ENCODE peak calls at places on chromosomes 13 and 19, in ten cellular contexts. One of them, this sample, is unnamed.

GRCh38 chr13:42740753-42741152 is 40.6 kb upstream of the FAM216B start:
- DNase-seq in Peyer's patch: no peak
- DNase-seq in GM12891: no peak
- DNase-seq in body of pancreas: peak
- DNase-seq in ovary: peak
- DNase-seq in stomach: peak
- DNase-seq in uterus: no peak
- DNase-seq in HCT116: peak
- DNase-seq in esophagus muscularis mucosa: no peak
- DNase-seq in thyroid gland: peak
- DNase-seq in this sample: peak

GRCh38 chr19:30719189-30719990 is 347.2 kb downstream of the ZNF536 start:
- DNase-seq in Peyer's patch: no peak
- DNase-seq in GM12891: peak
- DNase-seq in body of pancreas: peak
- DNase-seq in ovary: peak
- DNase-seq in stomach: peak
- DNase-seq in uterus: peak
- DNase-seq in HCT116: no peak
- DNase-seq in esophagus muscularis mucosa: no peak
- DNase-seq in thyroid gland: peak
- DNase-seq in this sample: peak

GRCh38 chr19:39448271-39448670 is 2.9 kb downstream of the SUPT5H start:
- DNase-seq in Peyer's patch: peak
- DNase-seq in GM12891: no peak
- DNase-seq in body of pancreas: no peak
- DNase-seq in ovary: no peak
- DNase-seq in stomach: no peak
- DNase-seq in uterus: no peak
- DNase-seq in HCT116: no peak
- DNase-seq in esophagus muscularis mucosa: no peak
- DNase-seq in thyroid gland: no peak
- DNase-seq in this sample: no peak

GRCh38 chr13:76570485-76570884 is 315.7 kb downstream of the KCTD12 start:
- DNase-seq in Peyer's patch: no peak
- DNase-seq in GM12891: no peak
- DNase-seq in body of pancreas: no peak
- DNase-seq in ovary: no peak
- DNase-seq in stomach: no peak
- DNase-seq in uterus: no peak
- DNase-seq in HCT116: no peak
- DNase-seq in esophagus muscularis mucosa: no peak
- DNase-seq in thyroid gland: no peak
- DNase-seq in this sample: no peak

GRCh38 chr19:46296722-46297431 is at the start of gene HIF3A:
- DNase-seq in Peyer's patch: no peak
- DNase-seq in GM12891: no peak
- DNase-seq in body of pancreas: peak
- DNase-seq in ovary: peak
- DNase-seq in stomach: peak
- DNase-seq in uterus: peak
- DNase-seq in HCT116: no peak
- DNase-seq in esophagus muscularis mucosa: no peak
- DNase-seq in thyroid gland: peak
- DNase-seq in this sample: no peak

GRCh38 chr19:3762501-3763459 is at the start of gene MRPL54:
- DNase-seq in Peyer's patch: peak
- DNase-seq in GM12891: peak
- DNase-seq in body of pancreas: peak
- DNase-seq in ovary: peak
- DNase-seq in stomach: peak
- DNase-seq in uterus: peak
- DNase-seq in HCT116: peak
- DNase-seq in esophagus muscularis mucosa: peak
- DNase-seq in thyroid gland: peak
- DNase-seq in this sample: peak

GRCh38 chr13:19062019-19062646 is 119.5 kb downstream of the TUBA3C start:
- DNase-seq in Peyer's patch: no peak
- DNase-seq in GM12891: no peak
- DNase-seq in body of pancreas: no peak
- DNase-seq in ovary: no peak
- DNase-seq in stomach: no peak
- DNase-seq in uterus: no peak
- DNase-seq in HCT116: no peak
- DNase-seq in esophagus muscularis mucosa: no peak
- DNase-seq in thyroid gland: no peak
- DNase-seq in this sample: no peak

GRCh38 chr13:51148223-51148951 is 37.3 kb upstream of the C13orf42 start:
- DNase-seq in Peyer's patch: no peak
- DNase-seq in GM12891: no peak
- DNase-seq in body of pancreas: no peak
- DNase-seq in ovary: no peak
- DNase-seq in stomach: no peak
- DNase-seq in uterus: peak
- DNase-seq in HCT116: no peak
- DNase-seq in esophagus muscularis mucosa: no peak
- DNase-seq in thyroid gland: no peak
- DNase-seq in this sample: no peak

GRCh38 chr13:53357582-53357981 is 329.0 kb downstream of the OLFM4 start:
- DNase-seq in Peyer's patch: no peak
- DNase-seq in GM12891: no peak
- DNase-seq in body of pancreas: no peak
- DNase-seq in ovary: no peak
- DNase-seq in stomach: no peak
- DNase-seq in uterus: no peak
- DNase-seq in HCT116: no peak
- DNase-seq in esophagus muscularis mucosa: no peak
- DNase-seq in thyroid gland: no peak
- DNase-seq in this sample: no peak

GRCh38 chr19:7500811-7501450 is 12.1 kb upstream of the PEX11G start:
- DNase-seq in Peyer's patch: no peak
- DNase-seq in GM12891: peak
- DNase-seq in body of pancreas: peak
- DNase-seq in ovary: peak
- DNase-seq in stomach: peak
- DNase-seq in uterus: no peak
- DNase-seq in HCT116: peak
- DNase-seq in esophagus muscularis mucosa: no peak
- DNase-seq in thyroid gland: no peak
- DNase-seq in this sample: peak

GRCh38 chr13:87872813-87873212 is 201.6 kb downstream of the SLITRK5 start:
- DNase-seq in Peyer's patch: no peak
- DNase-seq in GM12891: no peak
- DNase-seq in body of pancreas: no peak
- DNase-seq in ovary: no peak
- DNase-seq in stomach: no peak
- DNase-seq in uterus: no peak
- DNase-seq in HCT116: no peak
- DNase-seq in esophagus muscularis mucosa: no peak
- DNase-seq in thyroid gland: no peak
- DNase-seq in this sample: no peak

GRCh38 chr13:87656311-87656710 is 14.9 kb upstream of the SLITRK5 start:
- DNase-seq in Peyer's patch: no peak
- DNase-seq in GM12891: no peak
- DNase-seq in body of pancreas: no peak
- DNase-seq in ovary: no peak
- DNase-seq in stomach: no peak
- DNase-seq in uterus: no peak
- DNase-seq in HCT116: no peak
- DNase-seq in esophagus muscularis mucosa: no peak
- DNase-seq in thyroid gland: no peak
- DNase-seq in this sample: no peak

GRCh38 chr19:41993612-41994483 is at the start of gene ATP1A3:
- DNase-seq in Peyer's patch: peak
- DNase-seq in GM12891: peak
- DNase-seq in body of pancreas: peak
- DNase-seq in ovary: no peak
- DNase-seq in stomach: peak
- DNase-seq in uterus: no peak
- DNase-seq in HCT116: peak
- DNase-seq in esophagus muscularis mucosa: no peak
- DNase-seq in thyroid gland: no peak
- DNase-seq in this sample: peak

GRCh38 chr19:5153601-5154128 is 184.8 kb downstream of the KDM4B start:
- DNase-seq in Peyer's patch: no peak
- DNase-seq in GM12891: peak
- DNase-seq in body of pancreas: no peak
- DNase-seq in ovary: no peak
- DNase-seq in stomach: no peak
- DNase-seq in uterus: peak
- DNase-seq in HCT116: no peak
- DNase-seq in esophagus muscularis mucosa: no peak
- DNase-seq in thyroid gland: no peak
- DNase-seq in this sample: no peak

GRCh38 chr19:49638360-49638759 is 1.6 kb downstream of the RRAS start:
- DNase-seq in Peyer's patch: no peak
- DNase-seq in GM12891: no peak
- DNase-seq in body of pancreas: no peak
- DNase-seq in ovary: no peak
- DNase-seq in stomach: no peak
- DNase-seq in uterus: no peak
- DNase-seq in HCT116: no peak
- DNase-seq in esophagus muscularis mucosa: no peak
- DNase-seq in thyroid gland: no peak
- DNase-seq in this sample: no peak

GRCh38 chr19:49642488-49643035 is 553 bp downstream of the SCAF1 start:
- DNase-seq in Peyer's patch: no peak
- DNase-seq in GM12891: no peak
- DNase-seq in body of pancreas: no peak
- DNase-seq in ovary: no peak
- DNase-seq in stomach: no peak
- DNase-seq in uterus: no peak
- DNase-seq in HCT116: no peak
- DNase-seq in esophagus muscularis mucosa: no peak
- DNase-seq in thyroid gland: no peak
- DNase-seq in this sample: no peak

GRCh38 chr19:49641688-49642487 is at the start of gene SCAF1:
- DNase-seq in Peyer's patch: peak
- DNase-seq in GM12891: peak
- DNase-seq in body of pancreas: peak
- DNase-seq in ovary: peak
- DNase-seq in stomach: peak
- DNase-seq in uterus: peak
- DNase-seq in HCT116: peak
- DNase-seq in esophagus muscularis mucosa: peak
- DNase-seq in thyroid gland: peak
- DNase-seq in this sample: peak

GRCh38 chr19:49639401-49640112 is 386 bp downstream of the RRAS start:
- DNase-seq in Peyer's patch: no peak
- DNase-seq in GM12891: no peak
- DNase-seq in body of pancreas: no peak
- DNase-seq in ovary: peak
- DNase-seq in stomach: no peak
- DNase-seq in uterus: peak
- DNase-seq in HCT116: no peak
- DNase-seq in esophagus muscularis mucosa: no peak
- DNase-seq in thyroid gland: peak
- DNase-seq in this sample: no peak

GRCh38 chr19:49640113-49640898 is at the start of gene RRAS:
- DNase-seq in Peyer's patch: peak
- DNase-seq in GM12891: peak
- DNase-seq in body of pancreas: peak
- DNase-seq in ovary: peak
- DNase-seq in stomach: peak
- DNase-seq in uterus: peak
- DNase-seq in HCT116: peak
- DNase-seq in esophagus muscularis mucosa: peak
- DNase-seq in thyroid gland: peak
- DNase-seq in this sample: peak
- TF ChIP-seq POLR2A in Peyer's patch: peak
- TF ChIP-seq POLR2A in GM12891: peak
- TF ChIP-seq POLR2A in body of pancreas: peak
- TF ChIP-seq POLR2A in ovary: peak
- TF ChIP-seq POLR2A in stomach: no peak
- TF ChIP-seq POLR2A in uterus: peak
- TF ChIP-seq POLR2A in HCT116: peak
- TF ChIP-seq POLR2A in esophagus muscularis mucosa: no peak
- TF ChIP-seq POLR2A in thyroid gland: peak
- TF ChIP-seq POLR2A in this sample: peak

DNA sequence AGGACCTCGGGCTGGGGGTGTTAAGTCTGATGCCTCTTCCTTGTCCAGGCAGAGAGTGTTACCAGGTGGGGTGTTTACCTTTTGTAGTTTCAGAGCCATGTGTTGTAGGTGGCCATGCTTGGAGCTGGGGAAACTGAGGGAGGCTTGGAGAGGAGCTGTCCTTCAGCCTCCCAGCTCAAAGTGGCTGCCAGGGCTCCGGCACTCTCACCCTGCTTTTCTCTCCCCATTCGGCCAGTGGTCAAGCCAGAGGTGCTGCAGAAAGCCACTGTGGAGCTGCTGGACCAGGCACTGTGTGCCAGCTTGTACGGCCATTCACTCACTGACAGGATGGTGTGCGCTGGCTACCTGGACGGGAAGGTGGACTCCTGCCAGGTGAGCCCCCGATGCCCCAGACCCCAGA is 17.4 kb downstream of the TIMM13 start:
- DNase-seq in Peyer's patch: no peak
- DNase-seq in GM12891: no peak
- DNase-seq in body of pancreas: no peak
- DNase-seq in ovary: no peak
- DNase-seq in stomach: no peak
- DNase-seq in uterus: no peak
- DNase-seq in HCT116: no peak
- DNase-seq in esophagus muscularis mucosa: no peak
- DNase-seq in thyroid gland: no peak
- DNase-seq in this sample: no peak
- TF ChIP-seq POLR2A in Peyer's patch: no peak
- TF ChIP-seq POLR2A in GM12891: no peak
- TF ChIP-seq POLR2A in body of pancreas: no peak
- TF ChIP-seq POLR2A in ovary: no peak
- TF ChIP-seq POLR2A in stomach: no peak
- TF ChIP-seq POLR2A in uterus: no peak
- TF ChIP-seq POLR2A in HCT116: no peak
- TF ChIP-seq POLR2A in esophagus muscularis mucosa: no peak
- TF ChIP-seq POLR2A in thyroid gland: no peak
- TF ChIP-seq POLR2A in this sample: no peak

DNA sequence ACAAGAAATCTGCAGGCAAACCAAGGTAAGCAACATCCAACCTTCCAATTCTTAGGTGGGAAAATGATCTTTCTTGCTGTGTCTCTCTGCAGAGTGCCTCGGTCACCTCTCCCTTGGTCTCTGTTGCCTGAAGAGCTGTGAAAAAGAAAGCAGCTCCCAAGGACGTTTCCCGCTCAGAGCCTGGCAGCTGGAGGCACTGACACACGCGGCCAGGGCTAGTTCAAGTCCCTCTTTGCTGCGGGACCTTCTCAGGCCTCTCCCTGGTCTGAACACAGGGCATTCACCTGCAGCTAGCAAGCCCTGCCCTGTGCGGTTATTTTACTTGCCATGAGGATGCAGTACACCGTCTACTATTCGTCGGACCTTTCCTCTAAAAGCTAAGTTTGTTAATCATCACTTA is 3.8 kb downstream of the MED26 start:
- DNase-seq in Peyer's patch: no peak
- DNase-seq in GM12891: no peak
- DNase-seq in body of pancreas: no peak
- DNase-seq in ovary: no peak
- DNase-seq in stomach: no peak
- DNase-seq in uterus: no peak
- DNase-seq in HCT116: no peak
- DNase-seq in esophagus muscularis mucosa: no peak
- DNase-seq in thyroid gland: no peak
- DNase-seq in this sample: no peak
- TF ChIP-seq POLR2A in Peyer's patch: no peak
- TF ChIP-seq POLR2A in GM12891: no peak
- TF ChIP-seq POLR2A in body of pancreas: no peak
- TF ChIP-seq POLR2A in ovary: no peak
- TF ChIP-seq POLR2A in stomach: no peak
- TF ChIP-seq POLR2A in uterus: no peak
- TF ChIP-seq POLR2A in HCT116: no peak
- TF ChIP-seq POLR2A in esophagus muscularis mucosa: no peak
- TF ChIP-seq POLR2A in thyroid gland: no peak
- TF ChIP-seq POLR2A in this sample: no peak

GRCh38 chr19:36418287-36419001 is at the start of gene ZFP82:
- DNase-seq in Peyer's patch: peak
- DNase-seq in GM12891: peak
- DNase-seq in body of pancreas: peak
- DNase-seq in ovary: peak
- DNase-seq in stomach: peak
- DNase-seq in uterus: peak
- DNase-seq in HCT116: no peak
- DNase-seq in esophagus muscularis mucosa: peak
- DNase-seq in thyroid gland: peak
- DNase-seq in this sample: peak
- TF ChIP-seq POLR2A in Peyer's patch: no peak
- TF ChIP-seq POLR2A in GM12891: peak
- TF ChIP-seq POLR2A in body of pancreas: peak
- TF ChIP-seq POLR2A in ovary: no peak
- TF ChIP-seq POLR2A in stomach: no peak
- TF ChIP-seq POLR2A in uterus: peak
- TF ChIP-seq POLR2A in HCT116: no peak
- TF ChIP-seq POLR2A in esophagus muscularis mucosa: no peak
- TF ChIP-seq POLR2A in thyroid gland: peak
- TF ChIP-seq POLR2A in this sample: peak